ENCODE peak calls at places on chromosomes 12 and 14, in four cellular contexts. U is astrocyte, S is NB4, B is keratinocyte. M is an unnamed sample.

GRCh38 chr12:123526542-123527080 is 6.9 kb downstream of the RILPL1 start:
- DNase-seq in U (no peak), S (no peak), B (no peak), M (no peak)

GRCh38 chr14:78202976-78203375 is 32.8 kb downstream of the NRXN3 start:
- DNase-seq in U (no peak), S (no peak), B (peak), M (no peak)

GRCh38 chr12:6072302-6072752 is 52.1 kb downstream of the VWF start:
- DNase-seq in U (peak), S (peak), B (no peak), M (peak)

GRCh38 chr12:53739285-53740129 is 12.3 kb upstream of the CALCOCO1 start:
- DNase-seq in U (no peak), S (no peak), B (no peak), M (peak)

GRCh38 chr14:59131926-59132763 is 56.3 kb upstream of the DAAM1 start:
- DNase-seq in U (no peak), S (no peak), B (no peak), M (no peak)

GRCh38 chr14:33455998-33456397 is 494.9 kb downstream of the EGLN3 start:
- DNase-seq in U (no peak), S (no peak), B (no peak), M (peak)

GRCh38 chr14:50875359-50876090 is 3.7 kb downstream of the ABHD12B start:
- DNase-seq in U (peak), S (peak), B (no peak), M (peak)

GRCh38 chr14:90375934-90376333 is 20.9 kb upstream of the CALM1 start:
- DNase-seq in U (no peak), S (no peak), B (no peak), M (no peak)

GRCh38 chr12:112496493-112496892 is 77.7 kb downstream of the PTPN11 start:
- DNase-seq in U (no peak), S (no peak), B (no peak), M (no peak)

GRCh38 chr12:47078733-47079364 is 572 bp upstream of the PCED1B start:
- DNase-seq in U (peak), S (no peak), B (no peak), M (no peak)

GRCh38 chr14:78946949-78947348 is 776.8 kb downstream of the NRXN3 start:
- DNase-seq in U (no peak), S (no peak), B (no peak), M (no peak)

GRCh38 chr12:28248555-28249127 is 58.4 kb downstream of the CCDC91 start:
- DNase-seq in U (no peak), S (no peak), B (no peak), M (no peak)

GRCh38 chr12:6927379-6927991 is at the start of gene ATN1:
- DNase-seq in U (peak), S (peak), B (no peak), M (peak)

GRCh38 chr12:113548467-113548866 is 76.8 kb upstream of the LHX5 start:
- DNase-seq in U (no peak), S (no peak), B (no peak), M (no peak)

GRCh38 chr14:96204151-96205058 is at the start of gene BDKRB2:
- DNase-seq in U (peak), S (peak), B (no peak), M (peak)

GRCh38 chr14:73884438-73885190 is 2.0 kb upstream of the ZNF410 start:
- DNase-seq in U (no peak), S (no peak), B (no peak), M (no peak)

GRCh38 chr12:125549836-125550235 is 484.6 kb downstream of the AACS start:
- DNase-seq in U (no peak), S (peak), B (no peak), M (no peak)
- TF ChIP-seq CTCF in U (peak), S (peak), B (peak), M (peak)

DNA sequence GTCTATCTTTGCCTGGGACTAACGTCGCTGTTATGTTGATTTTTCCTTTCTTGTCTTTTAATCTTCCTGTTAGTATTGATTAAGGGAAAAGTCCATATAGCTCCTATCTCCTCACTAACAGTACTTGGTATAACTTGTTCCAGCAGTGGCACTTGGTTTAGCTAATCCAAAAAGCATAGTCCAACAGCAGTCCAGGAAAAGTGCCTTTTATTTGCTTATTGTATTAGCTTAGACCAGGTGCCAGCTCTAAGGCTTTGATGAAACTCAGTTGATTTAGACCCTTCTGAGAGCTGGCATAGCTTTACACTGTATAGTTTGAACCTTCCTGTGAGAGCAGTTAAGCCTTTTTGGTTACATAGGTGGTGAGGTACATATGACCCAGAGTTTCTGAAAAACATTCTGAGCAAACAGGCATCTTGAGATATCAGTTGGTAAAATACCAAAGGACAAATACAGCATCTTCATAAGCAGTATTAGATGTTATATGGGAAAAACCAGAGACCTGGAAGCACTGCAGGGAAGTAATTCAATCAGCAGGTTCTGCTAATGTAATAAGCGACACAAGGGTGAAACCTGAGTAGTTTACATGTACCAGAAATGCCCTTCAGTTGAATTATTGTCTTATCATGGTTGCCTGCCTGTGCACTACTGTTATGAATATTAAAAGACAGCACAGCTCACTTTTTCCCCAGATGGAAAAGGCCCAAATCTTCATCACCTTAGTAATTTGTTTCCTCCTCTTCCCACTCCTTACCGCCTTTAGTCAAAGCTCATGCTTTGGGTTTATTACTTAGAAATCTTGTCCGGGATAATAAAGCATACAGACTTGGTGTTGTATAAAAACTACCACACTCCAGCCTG is 13.0 kb downstream of the PELI2 start:
- DNase-seq in U (no peak), S (no peak), B (no peak), M (no peak)
- H3K4me3 ChIP-seq in U (no peak), S (no peak), B (no peak), M (no peak)

GRCh38 chr14:86796221-86797074 is 1196.5 kb downstream of the GALC start:
- DNase-seq in U (peak), S (no peak), B (no peak), M (peak)

GRCh38 chr14:86802726-86803125 is 1190.3 kb downstream of the GALC start:
- DNase-seq in U (peak), S (no peak), B (no peak), M (peak)

GRCh38 chr14:86797075-86797351 is 1196.0 kb downstream of the GALC start:
- DNase-seq in U (no peak), S (no peak), B (no peak), M (no peak)

GRCh38 chr14:86798330-86798729 is 1194.7 kb downstream of the GALC start:
- DNase-seq in U (peak), S (no peak), B (no peak), M (no peak)

DNA sequence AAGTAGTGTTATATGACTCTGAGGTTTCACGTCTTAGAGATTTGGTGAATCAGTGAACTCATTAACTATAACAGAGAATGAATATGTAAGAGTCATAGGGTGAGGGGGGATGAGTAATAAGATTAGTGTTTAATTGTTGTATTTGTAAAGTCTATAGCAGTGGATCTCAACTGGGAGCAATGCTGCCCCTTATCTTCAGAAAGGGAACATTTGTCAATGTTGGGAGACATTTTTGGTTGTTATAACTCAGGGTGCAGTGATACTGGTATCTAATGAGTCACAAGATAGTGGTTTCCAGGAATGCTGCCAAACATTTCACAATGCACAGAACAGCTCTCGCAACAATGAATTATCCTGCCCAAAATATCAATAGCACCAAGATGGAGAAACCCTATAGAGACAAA is 1193.7 kb downstream of the GALC start:
- DNase-seq in U (peak), S (peak), B (peak), M (peak)
- TF ChIP-seq CTCF in U (no peak), S (no peak), B (peak), M (peak)

DNA sequence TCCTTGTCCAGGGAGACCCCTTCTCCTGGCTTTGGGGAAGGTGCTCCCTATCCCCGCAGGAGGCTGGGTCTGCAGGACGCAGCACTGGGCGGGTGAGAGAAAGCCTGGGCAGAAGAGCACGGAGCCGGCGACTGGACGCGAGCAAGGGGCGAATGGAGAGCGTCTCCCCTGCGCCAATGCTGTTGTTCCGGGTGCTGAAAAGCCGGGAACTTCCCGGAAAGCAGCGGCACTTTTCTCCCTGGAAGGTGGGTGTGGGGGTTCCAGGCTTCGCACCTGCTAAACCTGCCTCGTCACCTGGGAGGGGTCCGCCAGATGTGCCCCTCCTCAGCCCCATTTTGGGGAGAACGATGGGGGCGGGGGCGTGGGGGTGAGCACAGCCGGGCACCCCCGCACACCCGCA is 417.1 kb upstream of the TMTC1 start:
- DNase-seq in U (no peak), S (no peak), B (no peak), M (no peak)
- H3K4me3 ChIP-seq in U (peak), S (no peak), B (no peak), M (no peak)

DNA sequence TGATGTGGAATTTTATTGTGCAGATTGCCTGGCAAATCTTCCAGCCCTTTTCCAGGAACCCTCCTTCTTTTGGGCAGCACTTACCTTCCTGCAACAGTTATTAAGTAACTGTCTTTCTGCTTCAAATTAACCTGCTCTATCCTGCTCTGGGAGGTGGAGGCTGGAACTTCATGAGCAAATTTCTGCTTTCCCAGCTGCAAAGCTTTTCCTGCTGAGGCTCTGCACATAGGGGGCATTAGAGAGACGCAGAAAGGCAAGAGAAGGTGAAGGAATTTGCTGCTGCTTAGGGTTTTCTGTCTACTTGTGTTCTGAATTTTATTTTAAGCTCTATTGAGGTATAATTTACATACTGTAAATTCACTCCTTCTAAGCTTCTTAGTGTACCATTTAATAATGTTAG is 259.2 kb downstream of the PCNX1 start:
- DNase-seq in U (peak), S (peak), B (no peak), M (peak)
- TF ChIP-seq CTCF in U (peak), S (peak), B (peak), M (peak)

GRCh38 chr12:55933799-55934174 is 2.8 kb downstream of the DGKA start:
- DNase-seq in U (no peak), S (no peak), B (no peak), M (no peak)

GRCh38 chr12:55932546-55932919 is 1.6 kb downstream of the DGKA start:
- DNase-seq in U (peak), S (peak), B (no peak), M (peak)

GRCh38 chr12:55931780-55932545 is 1.0 kb downstream of the DGKA start:
- DNase-seq in U (peak), S (peak), B (no peak), M (peak)

GRCh38 chr12:55934343-55934742 is 3.4 kb downstream of the DGKA start:
- DNase-seq in U (no peak), S (peak), B (no peak), M (peak)

DNA sequence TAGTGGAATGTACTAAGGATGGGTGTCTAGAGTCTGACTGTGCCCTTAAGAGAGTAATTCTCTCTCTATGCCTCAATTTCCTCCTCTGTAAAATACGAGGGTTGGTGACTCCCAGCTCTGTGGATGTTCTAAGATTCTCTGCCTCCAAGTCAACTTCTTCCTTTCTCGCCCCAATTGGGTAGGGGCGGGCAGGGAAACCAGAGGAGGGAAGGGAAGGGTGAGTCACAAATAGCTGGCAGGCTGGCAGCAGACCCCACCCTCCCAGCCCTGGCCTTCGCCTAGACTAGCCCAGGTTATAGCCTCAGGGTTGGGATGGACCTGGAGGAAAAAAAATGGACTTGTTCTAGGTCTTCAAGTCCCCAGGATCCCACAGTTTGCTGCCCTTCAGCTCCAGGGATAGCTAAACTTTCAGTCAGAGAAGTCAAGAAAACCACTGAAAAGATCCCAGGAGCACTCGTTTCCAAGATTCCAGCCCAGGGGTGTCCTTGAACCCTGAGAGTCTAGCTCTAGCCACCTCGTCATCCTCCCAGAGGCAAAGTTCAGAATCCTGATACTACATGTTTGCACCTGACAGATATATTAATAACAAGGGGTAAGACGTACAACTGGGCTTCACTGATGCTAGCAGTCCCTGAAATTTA is 2.3 kb downstream of the DGKA start:
- DNase-seq in U (no peak), S (peak), B (peak), M (peak)
- H3K4me3 ChIP-seq in U (peak), S (peak), B (peak), M (peak)

GRCh38 chr14:93046696-93047050 is 69.1 kb downstream of the ITPK1 start:
- DNase-seq in U (no peak), S (no peak), B (no peak), M (no peak)
- TF ChIP-seq CTCF in U (no peak), S (no peak), B (no peak), M (no peak)

GRCh38 chr12:94404854-94405253 is 54.8 kb downstream of the CEP83 start:
- DNase-seq in U (no peak), S (no peak), B (no peak), M (peak)

GRCh38 chr12:94401326-94401725 is 58.3 kb downstream of the CEP83 start:
- DNase-seq in U (no peak), S (no peak), B (no peak), M (peak)

DNA sequence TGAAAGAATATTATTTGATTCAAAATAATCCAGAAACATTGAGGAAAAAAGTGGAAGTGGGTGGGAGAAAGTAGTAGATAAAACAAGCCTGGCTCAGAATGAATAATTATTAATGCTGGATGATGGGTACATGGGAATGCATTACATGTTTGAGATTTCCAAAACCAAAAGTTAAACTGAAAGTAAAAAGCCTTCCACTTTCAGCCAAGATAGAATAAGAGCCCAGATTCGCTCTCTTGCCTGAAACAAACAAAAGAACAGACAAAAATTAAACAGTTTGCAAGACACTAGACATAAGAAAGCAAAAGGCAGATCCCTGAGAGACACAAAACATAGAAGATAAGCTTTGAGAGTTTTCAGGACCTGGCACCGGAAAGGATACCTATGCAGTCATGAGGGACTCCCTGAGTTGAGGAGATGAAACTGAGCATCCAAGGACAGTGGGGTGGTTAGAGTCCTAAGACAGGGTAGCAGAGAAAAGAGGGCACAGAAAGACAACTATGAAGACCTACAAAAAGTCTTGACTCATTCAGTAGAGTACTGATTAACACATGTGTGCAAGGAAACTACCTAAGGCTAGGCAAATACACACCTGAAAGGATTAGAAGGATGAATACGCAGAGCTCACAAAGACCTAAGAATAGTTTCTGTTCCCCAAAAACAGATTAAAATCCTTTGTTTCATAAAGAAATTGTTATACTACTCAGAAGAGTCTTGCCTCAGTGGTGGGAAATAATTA is 54.1 kb downstream of the CEP83 start:
- DNase-seq in U (no peak), S (no peak), B (no peak), M (peak)
- H3K4me3 ChIP-seq in U (no peak), S (no peak), B (no peak), M (no peak)

DNA sequence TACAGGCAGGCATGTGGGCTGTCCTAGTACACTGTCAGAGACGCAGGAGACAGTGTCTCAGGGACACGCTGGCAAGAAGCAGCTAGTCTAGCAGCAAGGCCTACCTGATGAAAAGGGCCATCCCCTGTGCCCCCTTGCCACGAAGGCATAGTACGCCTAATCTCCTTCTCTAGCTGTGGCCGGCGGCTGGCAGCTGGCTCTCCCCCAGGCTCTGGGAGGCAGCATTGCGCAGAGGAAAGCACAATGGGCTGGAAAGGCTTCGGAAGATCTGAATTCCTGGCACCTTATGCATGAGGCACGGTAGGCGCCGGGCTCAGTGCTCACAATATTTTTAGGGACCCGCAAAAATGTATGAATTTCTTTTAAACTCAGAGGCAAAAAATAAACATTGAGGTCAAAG is 16.0 kb upstream of the PLEKHH1 start:
- DNase-seq in U (peak), S (no peak), B (no peak), M (no peak)
- TF ChIP-seq CTCF in U (no peak), S (no peak), B (peak), M (no peak)

GRCh38 chr12:111406474-111407370 is 999 bp downstream of the SH2B3 start:
- DNase-seq in U (no peak), S (peak), B (no peak), M (no peak)
- H3K4me3 ChIP-seq in U (peak), S (peak), B (peak), M (peak)